ENCODE peak calls at places on chromosomes 6 and 20, in five cellular contexts. One of them, this sample, is unnamed.

GRCh38 chr20:64161595-64162238 is 2.5 kb upstream of the MYT1 start:
- DNase-seq in lower leg skin: no peak
- DNase-seq in epithelial cell of proximal tubule: no peak
- DNase-seq in pancreas: peak
- DNase-seq in bronchial epithelial cell: peak
- DNase-seq in this sample: no peak

GRCh38 chr6:54981647-54982046 is 135.1 kb downstream of the FAM83B start:
- DNase-seq in bronchial epithelial cell: no peak
- DNase-seq in epithelial cell of proximal tubule: no peak
- DNase-seq in pancreas: no peak
- DNase-seq in lower leg skin: no peak
- DNase-seq in this sample: no peak

GRCh38 chr20:47258745-47259695 is 97.5 kb downstream of the ZMYND8 start:
- DNase-seq in bronchial epithelial cell: peak
- DNase-seq in lower leg skin: no peak
- DNase-seq in pancreas: no peak
- DNase-seq in epithelial cell of proximal tubule: peak
- DNase-seq in this sample: no peak

GRCh38 chr6:167645383-167645782 is 181.3 kb upstream of the AFDN start:
- DNase-seq in bronchial epithelial cell: no peak
- DNase-seq in lower leg skin: no peak
- DNase-seq in pancreas: no peak
- DNase-seq in epithelial cell of proximal tubule: no peak
- DNase-seq in this sample: no peak

GRCh38 chr20:22374678-22375590 is 209.4 kb downstream of the FOXA2 start:
- DNase-seq in bronchial epithelial cell: peak
- DNase-seq in pancreas: no peak
- DNase-seq in lower leg skin: no peak
- DNase-seq in epithelial cell of proximal tubule: no peak
- DNase-seq in this sample: no peak

GRCh38 chr20:2651772-2652723 is at the start of gene NOP56:
- DNase-seq in bronchial epithelial cell: peak
- DNase-seq in pancreas: peak
- DNase-seq in epithelial cell of proximal tubule: no peak
- DNase-seq in lower leg skin: peak
- DNase-seq in this sample: peak

GRCh38 chr6:167941822-167942221 is 55.6 kb upstream of the KIF25 start:
- DNase-seq in pancreas: no peak
- DNase-seq in epithelial cell of proximal tubule: no peak
- DNase-seq in lower leg skin: no peak
- DNase-seq in bronchial epithelial cell: no peak
- DNase-seq in this sample: no peak

GRCh38 chr20:6134592-6134991 is 11.8 kb upstream of the FERMT1 start:
- DNase-seq in lower leg skin: no peak
- DNase-seq in bronchial epithelial cell: no peak
- DNase-seq in epithelial cell of proximal tubule: no peak
- DNase-seq in pancreas: no peak
- DNase-seq in this sample: no peak

GRCh38 chr6:138307816-138308727 is 69.6 kb upstream of the SMIM28 start:
- DNase-seq in epithelial cell of proximal tubule: no peak
- DNase-seq in pancreas: no peak
- DNase-seq in lower leg skin: no peak
- DNase-seq in bronchial epithelial cell: no peak
- DNase-seq in this sample: no peak

GRCh38 chr6:35599761-35600658 is 87.3 kb upstream of the TULP1 start:
- DNase-seq in epithelial cell of proximal tubule: no peak
- DNase-seq in bronchial epithelial cell: no peak
- DNase-seq in lower leg skin: no peak
- DNase-seq in pancreas: no peak
- DNase-seq in this sample: no peak

GRCh38 chr6:35600659-35601125 is 88.0 kb upstream of the TULP1 start:
- DNase-seq in epithelial cell of proximal tubule: no peak
- DNase-seq in pancreas: no peak
- DNase-seq in bronchial epithelial cell: no peak
- DNase-seq in lower leg skin: no peak
- DNase-seq in this sample: no peak

GRCh38 chr6:35601331-35602132 is 87.2 kb downstream of the FKBP5 start:
- DNase-seq in bronchial epithelial cell: peak
- DNase-seq in epithelial cell of proximal tubule: peak
- DNase-seq in pancreas: no peak
- DNase-seq in lower leg skin: peak
- DNase-seq in this sample: peak

GRCh38 chr6:35603326-35604202 is 85.2 kb downstream of the FKBP5 start:
- DNase-seq in lower leg skin: no peak
- DNase-seq in bronchial epithelial cell: peak
- DNase-seq in epithelial cell of proximal tubule: no peak
- DNase-seq in pancreas: no peak
- DNase-seq in this sample: peak

DNA sequence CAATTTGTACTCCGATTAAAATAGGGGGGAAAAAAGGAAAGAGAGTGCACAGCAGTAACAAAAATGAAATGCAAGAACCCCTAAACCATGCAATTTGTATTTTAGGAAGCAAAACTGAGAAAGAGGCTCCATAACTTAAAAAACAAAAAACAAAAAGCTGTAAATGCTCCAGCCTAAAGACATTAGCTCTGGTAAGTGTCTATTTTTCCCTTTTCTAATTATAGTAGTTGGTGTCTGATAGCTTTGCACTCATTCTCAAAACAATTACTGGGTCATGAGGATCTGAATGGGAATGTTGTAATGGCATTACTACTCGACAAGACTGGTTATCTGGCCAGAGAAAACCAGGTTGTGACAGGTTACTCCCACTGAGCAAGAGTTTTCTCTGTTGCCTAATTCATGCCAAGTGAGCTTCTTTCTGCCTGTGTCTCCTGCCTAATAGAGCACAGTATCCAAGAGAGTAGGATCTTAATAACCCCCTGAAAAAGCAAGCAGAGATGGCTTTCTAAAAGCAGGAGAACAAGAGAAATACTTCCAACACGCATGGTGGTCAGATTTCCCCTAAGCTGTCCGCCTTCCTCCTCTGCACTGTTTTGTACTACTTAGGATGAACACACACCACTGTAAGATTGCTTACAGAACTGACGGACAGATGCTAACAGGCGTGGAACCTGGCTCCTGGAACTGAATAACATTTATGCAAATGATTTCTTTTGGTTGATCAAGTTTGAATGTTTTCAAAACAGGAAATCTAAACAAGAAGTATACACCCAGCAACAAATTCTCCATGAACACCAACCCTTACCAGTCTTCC is 86.4 kb downstream of the FKBP5 start:
- DNase-seq in bronchial epithelial cell: peak
- DNase-seq in pancreas: no peak
- DNase-seq in lower leg skin: peak
- DNase-seq in epithelial cell of proximal tubule: no peak
- DNase-seq in this sample: no peak
- H3K4me3 ChIP-seq in bronchial epithelial cell: no peak
- H3K4me3 ChIP-seq in pancreas: no peak
- H3K4me3 ChIP-seq in lower leg skin: no peak
- H3K4me3 ChIP-seq in epithelial cell of proximal tubule: peak
- H3K4me3 ChIP-seq in this sample: peak

GRCh38 chr6:99613398-99613704 is 6.7 kb downstream of the PRDM13 start:
- DNase-seq in bronchial epithelial cell: no peak
- DNase-seq in lower leg skin: no peak
- DNase-seq in pancreas: no peak
- DNase-seq in epithelial cell of proximal tubule: no peak
- DNase-seq in this sample: no peak
- H3K4me3 ChIP-seq in bronchial epithelial cell: peak
- H3K4me3 ChIP-seq in lower leg skin: peak
- H3K4me3 ChIP-seq in pancreas: peak
- H3K4me3 ChIP-seq in epithelial cell of proximal tubule: no peak
- H3K4me3 ChIP-seq in this sample: peak

GRCh38 chr6:36443498-36443844 is 671 bp downstream of the KCTD20 start:
- DNase-seq in epithelial cell of proximal tubule: no peak
- DNase-seq in pancreas: no peak
- DNase-seq in lower leg skin: no peak
- DNase-seq in bronchial epithelial cell: peak
- DNase-seq in this sample: no peak

GRCh38 chr6:36442671-36443497 is at the start of the genes KCTD20 and PXT1:
- DNase-seq in pancreas: peak
- DNase-seq in lower leg skin: peak
- DNase-seq in bronchial epithelial cell: peak
- DNase-seq in epithelial cell of proximal tubule: no peak
- DNase-seq in this sample: peak

GRCh38 chr6:36442083-36442670 is 477 bp downstream of the PXT1 start:
- DNase-seq in lower leg skin: no peak
- DNase-seq in pancreas: no peak
- DNase-seq in bronchial epithelial cell: peak
- DNase-seq in epithelial cell of proximal tubule: no peak
- DNase-seq in this sample: no peak

GRCh38 chr6:36443951-36444428 is 1.2 kb downstream of the KCTD20 start:
- DNase-seq in bronchial epithelial cell: peak
- DNase-seq in epithelial cell of proximal tubule: no peak
- DNase-seq in pancreas: no peak
- DNase-seq in lower leg skin: no peak
- DNase-seq in this sample: no peak

GRCh38 chr6:36441307-36441894 is 1.3 kb downstream of the PXT1 start:
- DNase-seq in epithelial cell of proximal tubule: peak
- DNase-seq in bronchial epithelial cell: peak
- DNase-seq in lower leg skin: peak
- DNase-seq in pancreas: peak
- DNase-seq in this sample: peak
- H3K4me3 ChIP-seq in epithelial cell of proximal tubule: no peak
- H3K4me3 ChIP-seq in bronchial epithelial cell: no peak
- H3K4me3 ChIP-seq in lower leg skin: no peak
- H3K4me3 ChIP-seq in pancreas: no peak
- H3K4me3 ChIP-seq in this sample: no peak

GRCh38 chr20:31718952-31719643 is 3.6 kb downstream of the BCL2L1 start:
- DNase-seq in bronchial epithelial cell: peak
- DNase-seq in epithelial cell of proximal tubule: no peak
- DNase-seq in lower leg skin: peak
- DNase-seq in pancreas: no peak
- DNase-seq in this sample: peak

GRCh38 chr20:31717478-31717946 is 5.2 kb downstream of the BCL2L1 start:
- DNase-seq in epithelial cell of proximal tubule: no peak
- DNase-seq in lower leg skin: no peak
- DNase-seq in bronchial epithelial cell: no peak
- DNase-seq in pancreas: no peak
- DNase-seq in this sample: no peak

GRCh38 chr20:31715766-31716165 is 6.9 kb downstream of the BCL2L1 start:
- DNase-seq in epithelial cell of proximal tubule: no peak
- DNase-seq in bronchial epithelial cell: no peak
- DNase-seq in pancreas: no peak
- DNase-seq in lower leg skin: no peak
- DNase-seq in this sample: no peak

GRCh38 chr20:31716351-31716750 is 6.3 kb downstream of the BCL2L1 start:
- DNase-seq in bronchial epithelial cell: no peak
- DNase-seq in epithelial cell of proximal tubule: no peak
- DNase-seq in pancreas: no peak
- DNase-seq in lower leg skin: no peak
- DNase-seq in this sample: no peak

DNA sequence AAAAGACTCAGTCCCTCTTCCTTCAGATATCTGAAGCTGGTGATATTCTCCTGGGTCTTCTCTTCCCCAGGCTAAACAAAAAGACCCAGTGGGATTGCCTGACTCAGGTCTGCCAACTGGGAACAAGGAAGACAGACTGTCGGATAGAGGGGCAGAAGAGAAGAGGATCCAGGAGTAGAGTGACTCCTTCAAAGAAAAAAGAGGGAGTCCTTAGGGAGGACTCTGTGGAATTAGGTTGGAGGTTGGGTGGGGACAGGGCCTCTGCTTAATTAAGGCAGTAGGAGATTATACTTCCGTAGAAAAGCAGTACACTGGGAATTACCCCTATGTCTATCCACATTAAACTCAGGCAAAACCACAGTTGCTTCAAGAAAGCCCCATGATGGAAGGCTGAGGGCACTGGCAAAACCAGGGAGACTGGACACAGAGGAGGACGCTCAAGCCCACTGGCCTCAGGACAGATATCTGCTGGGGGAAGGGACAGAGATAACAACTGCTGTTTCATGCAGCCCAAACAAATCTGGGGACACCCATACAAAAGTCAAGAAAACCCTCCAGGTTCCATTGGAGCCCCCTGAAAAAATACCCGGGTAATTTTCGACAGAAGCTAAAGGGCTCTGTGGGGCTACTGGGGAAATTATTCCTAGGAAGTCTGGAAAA is 5.7 kb downstream of the BCL2L1 start:
- DNase-seq in bronchial epithelial cell: no peak
- DNase-seq in epithelial cell of proximal tubule: no peak
- DNase-seq in lower leg skin: no peak
- DNase-seq in pancreas: no peak
- DNase-seq in this sample: no peak
- H3K4me3 ChIP-seq in bronchial epithelial cell: no peak
- H3K4me3 ChIP-seq in epithelial cell of proximal tubule: peak
- H3K4me3 ChIP-seq in lower leg skin: no peak
- H3K4me3 ChIP-seq in pancreas: no peak
- H3K4me3 ChIP-seq in this sample: peak

GRCh38 chr20:61839912-61840441 is 225.7 kb downstream of the TAF4 start:
- DNase-seq in bronchial epithelial cell: no peak
- DNase-seq in lower leg skin: no peak
- DNase-seq in pancreas: no peak
- DNase-seq in epithelial cell of proximal tubule: no peak
- DNase-seq in this sample: no peak
- H3K4me3 ChIP-seq in bronchial epithelial cell: no peak
- H3K4me3 ChIP-seq in lower leg skin: no peak
- H3K4me3 ChIP-seq in pancreas: no peak
- H3K4me3 ChIP-seq in epithelial cell of proximal tubule: no peak
- H3K4me3 ChIP-seq in this sample: no peak

DNA sequence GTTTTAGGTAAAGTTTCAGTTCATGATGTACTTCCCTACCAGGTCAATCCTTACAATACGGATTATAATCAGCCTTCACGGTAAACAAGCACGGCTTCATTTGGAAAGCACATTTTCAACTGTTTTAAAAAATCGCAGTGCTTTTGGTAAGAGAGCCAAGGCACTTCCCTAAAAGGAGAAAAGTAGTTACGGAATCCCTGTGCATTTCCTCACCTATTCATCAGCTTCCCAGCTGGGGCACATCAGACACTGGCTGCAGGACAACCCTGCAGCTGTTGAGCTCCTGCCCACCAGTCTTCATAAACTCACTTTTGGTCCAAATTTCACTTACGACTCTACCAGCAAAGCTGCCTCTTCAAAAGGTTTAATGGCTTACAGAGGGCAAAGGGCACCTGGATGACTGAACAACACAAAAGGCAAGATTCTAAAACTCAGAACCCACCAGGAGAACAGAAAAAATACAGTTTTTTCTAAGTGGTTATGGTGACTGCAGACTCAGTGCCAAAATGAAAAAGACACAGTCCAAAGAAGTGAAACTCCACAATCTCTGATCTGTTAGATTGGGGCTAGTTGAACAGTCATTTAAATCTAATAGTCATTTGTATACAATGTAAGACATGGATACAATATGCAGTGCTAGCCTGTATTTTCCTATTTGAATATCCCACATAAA is 7.5 kb downstream of the SNX5 start:
- DNase-seq in bronchial epithelial cell: no peak
- DNase-seq in epithelial cell of proximal tubule: no peak
- DNase-seq in lower leg skin: no peak
- DNase-seq in pancreas: no peak
- DNase-seq in this sample: no peak
- H3K4me3 ChIP-seq in bronchial epithelial cell: no peak
- H3K4me3 ChIP-seq in epithelial cell of proximal tubule: peak
- H3K4me3 ChIP-seq in lower leg skin: no peak
- H3K4me3 ChIP-seq in pancreas: no peak
- H3K4me3 ChIP-seq in this sample: peak